ENCODE peak calls at places on chromosomes 16 and 17, in four cellular contexts. G, J, M and H are unnamed samples.

GRCh38 chr16:49748322-49748721 is 107.6 kb downstream of the ZNF423 start:
- DNase-seq in M (no peak), G (no peak), J (no peak), H (no peak)

GRCh38 chr17:50050431-50051032 is 5.4 kb upstream of the ITGA3 start:
- DNase-seq in M (no peak), J (no peak), G (no peak), H (no peak)

GRCh38 chr16:66127459-66128362 is 238.8 kb upstream of the CDH5 start:
- DNase-seq in G (no peak), J (no peak), M (no peak), H (no peak)

GRCh38 chr16:22786691-22787090 is 27.3 kb upstream of the HS3ST2 start:
- DNase-seq in J (no peak), G (no peak), M (no peak), H (no peak)

GRCh38 chr16:13150181-13150885 is 248.9 kb downstream of the SHISA9 start:
- DNase-seq in M (no peak), G (no peak), J (no peak), H (no peak)

GRCh38 chr17:10477701-10478100 is 8.3 kb upstream of the MYH4 start:
- DNase-seq in M (no peak), G (no peak), J (no peak), H (no peak)

GRCh38 chr17:65434251-65434650 is 127.2 kb downstream of the AXIN2 start:
- DNase-seq in J (no peak), G (no peak), M (no peak), H (no peak)

GRCh38 chr17:9228408-9229159 is 207.3 kb downstream of the NTN1 start:
- DNase-seq in J (no peak), G (no peak), M (no peak), H (no peak)

GRCh38 chr16:3173892-3174617 is 13.9 kb upstream of the OR1F1 start:
- DNase-seq in M (peak; percentile 69), G (peak; percentile 76), J (peak; percentile 95), H (peak; percentile 65)

GRCh38 chr17:63675607-63676539 is 24.1 kb downstream of the LIMD2 start:
- DNase-seq in G (no peak), M (peak; percentile 72), J (no peak), H (peak; percentile 83)
- TF ChIP-seq PHF8 in G (no peak), M (no peak), J (no peak), H (no peak)

GRCh38 chr17:3556905-3557767 is 476 bp downstream of the TRPV3 start:
- DNase-seq in M (peak; percentile 24), J (no peak), G (no peak), H (no peak)
- TF ChIP-seq HDAC2 in M (no peak), J (no peak), G (no peak), H (no peak)

GRCh38 chr16:12087901-12088364 is 111.4 kb downstream of the SNX29 start:
- DNase-seq in M (no peak), J (no peak), G (no peak), H (no peak)
- TF ChIP-seq PHF8 in M (no peak), J (no peak), G (no peak), H (no peak)

DNA sequence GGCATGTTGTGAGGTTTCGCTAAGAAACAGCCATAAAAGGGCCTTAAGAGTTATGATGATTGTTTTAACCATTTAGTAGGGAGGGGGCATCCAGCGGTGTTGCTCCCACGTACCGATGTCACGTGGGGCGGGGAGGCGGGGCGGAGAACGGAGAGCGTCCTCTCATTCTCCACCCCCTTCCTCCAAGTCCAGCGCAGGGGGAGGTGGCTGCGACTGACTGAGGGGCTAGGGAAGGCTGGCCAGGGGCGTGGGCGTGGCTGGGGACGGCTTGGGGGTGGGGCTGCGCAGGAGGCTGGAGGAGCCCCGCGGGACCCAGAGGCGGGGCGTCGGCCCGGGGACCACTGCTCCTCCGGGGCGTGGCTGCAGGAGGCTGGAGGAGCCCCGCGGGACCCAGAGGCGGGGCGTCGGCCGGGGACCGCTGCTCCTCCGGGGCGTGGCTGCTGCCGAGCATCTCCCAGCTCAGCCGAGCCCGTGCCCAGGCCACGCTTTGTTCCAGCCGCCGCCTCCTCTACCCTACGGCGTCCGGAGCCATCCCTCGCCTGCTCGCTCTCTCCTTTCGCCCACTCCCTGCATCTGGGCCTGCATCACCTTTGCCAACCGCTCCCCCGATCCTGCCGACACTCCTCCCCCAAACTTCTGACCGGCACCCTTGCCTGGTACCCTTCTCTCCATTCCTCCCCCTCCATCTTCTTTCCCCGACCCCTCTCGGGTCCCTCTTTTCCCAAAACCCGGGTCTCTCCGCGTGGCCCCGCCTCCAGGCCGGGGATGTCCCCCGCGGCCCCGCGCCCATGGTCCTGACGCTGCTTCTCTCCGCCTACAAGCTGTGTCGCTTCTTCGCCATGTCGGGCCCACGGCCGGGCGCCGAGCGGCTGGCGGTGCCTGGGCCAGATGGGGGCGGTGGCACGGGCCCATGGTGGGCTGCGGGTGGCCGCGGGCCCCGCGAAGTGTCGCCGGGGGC is at the start of gene SARM1:
- DNase-seq in J (peak; percentile 99), M (peak; percentile 92), G (peak; percentile 95), H (peak; percentile 75)
- TF ChIP-seq HDAC2 in J (no peak), M (no peak), G (no peak), H (no peak)

GRCh38 chr16:1825864-1826690 is 548 bp downstream of the HAGH start:
- DNase-seq in J (peak; percentile 59), G (peak; percentile 31), M (no peak), H (peak; percentile 32)
- TF ChIP-seq PHF8 in J (no peak), G (no peak), M (peak; percentile 40), H (no peak)